ENCODE peak calls at places on chromosomes 5 and 9, in ten cellular contexts. One of them, this sample, is unnamed.

GRCh38 chr5:143106175-143106574 is 297.3 kb downstream of the NR3C1 start:
- DNase-seq in ovary: peak; percentile 35
- DNase-seq in suprapubic skin: no peak
- DNase-seq in K562: peak; percentile 18
- DNase-seq in A549: peak; percentile 40
- DNase-seq in sigmoid colon: no peak
- DNase-seq in GM12878: no peak
- DNase-seq in tibial nerve: peak; percentile 23
- DNase-seq in HepG2: peak; percentile 80
- DNase-seq in stomach: peak; percentile 39
- DNase-seq in this sample: no peak

GRCh38 chr5:13985736-13986418 is 41.4 kb upstream of the DNAH5 start:
- DNase-seq in sigmoid colon: no peak
- DNase-seq in K562: no peak
- DNase-seq in stomach: no peak
- DNase-seq in tibial nerve: no peak
- DNase-seq in HepG2: peak; percentile 42
- DNase-seq in suprapubic skin: no peak
- DNase-seq in A549: peak; percentile 62
- DNase-seq in GM12878: no peak
- DNase-seq in ovary: no peak
- DNase-seq in this sample: no peak

GRCh38 chr5:124394700-124395099 is 351.7 kb downstream of the ZNF608 start:
- DNase-seq in K562: no peak
- DNase-seq in tibial nerve: no peak
- DNase-seq in A549: no peak
- DNase-seq in sigmoid colon: no peak
- DNase-seq in suprapubic skin: no peak
- DNase-seq in ovary: no peak
- DNase-seq in stomach: no peak
- DNase-seq in HepG2: no peak
- DNase-seq in GM12878: no peak
- DNase-seq in this sample: no peak

GRCh38 chr5:2432070-2432920 is 319.2 kb downstream of the IRX2 start:
- DNase-seq in GM12878: no peak
- DNase-seq in ovary: no peak
- DNase-seq in A549: no peak
- DNase-seq in suprapubic skin: no peak
- DNase-seq in sigmoid colon: no peak
- DNase-seq in tibial nerve: no peak
- DNase-seq in HepG2: no peak
- DNase-seq in stomach: no peak
- DNase-seq in K562: no peak
- DNase-seq in this sample: no peak

GRCh38 chr5:41334758-41335157 is 121.4 kb upstream of the C6 start:
- DNase-seq in tibial nerve: no peak
- DNase-seq in suprapubic skin: no peak
- DNase-seq in sigmoid colon: peak; percentile 65
- DNase-seq in stomach: no peak
- DNase-seq in ovary: peak; percentile 28
- DNase-seq in HepG2: no peak
- DNase-seq in A549: no peak
- DNase-seq in K562: no peak
- DNase-seq in GM12878: no peak
- DNase-seq in this sample: no peak

GRCh38 chr9:131739988-131740648 is at the start of gene RAPGEF1:
- DNase-seq in suprapubic skin: no peak
- DNase-seq in ovary: peak; percentile 78
- DNase-seq in K562: peak; percentile 75
- DNase-seq in GM12878: no peak
- DNase-seq in stomach: peak; percentile 78
- DNase-seq in sigmoid colon: peak; percentile 84
- DNase-seq in HepG2: no peak
- DNase-seq in tibial nerve: peak; percentile 46
- DNase-seq in A549: no peak
- DNase-seq in this sample: peak; percentile 98

GRCh38 chr9:97852399-97853055 is 499 bp upstream of the FOXE1 start:
- DNase-seq in stomach: no peak
- DNase-seq in K562: no peak
- DNase-seq in A549: no peak
- DNase-seq in sigmoid colon: no peak
- DNase-seq in HepG2: no peak
- DNase-seq in suprapubic skin: no peak
- DNase-seq in ovary: no peak
- DNase-seq in GM12878: no peak
- DNase-seq in tibial nerve: no peak
- DNase-seq in this sample: no peak

GRCh38 chr5:7856855-7857254 is 5.9 kb upstream of the CFAP90 start:
- DNase-seq in stomach: no peak
- DNase-seq in HepG2: peak; percentile 38
- DNase-seq in K562: peak; percentile 67
- DNase-seq in tibial nerve: no peak
- DNase-seq in suprapubic skin: no peak
- DNase-seq in A549: no peak
- DNase-seq in ovary: no peak
- DNase-seq in GM12878: no peak
- DNase-seq in sigmoid colon: no peak
- DNase-seq in this sample: no peak

GRCh38 chr9:20528253-20528652 is 94.0 kb downstream of the MLLT3 start:
- DNase-seq in A549: no peak
- DNase-seq in sigmoid colon: no peak
- DNase-seq in GM12878: no peak
- DNase-seq in ovary: no peak
- DNase-seq in K562: no peak
- DNase-seq in HepG2: no peak
- DNase-seq in tibial nerve: no peak
- DNase-seq in stomach: no peak
- DNase-seq in suprapubic skin: no peak
- DNase-seq in this sample: no peak

GRCh38 chr5:174750720-174751119 is 26.3 kb downstream of the MSX2 start:
- DNase-seq in HepG2: no peak
- DNase-seq in GM12878: no peak
- DNase-seq in tibial nerve: no peak
- DNase-seq in suprapubic skin: no peak
- DNase-seq in K562: no peak
- DNase-seq in sigmoid colon: no peak
- DNase-seq in ovary: no peak
- DNase-seq in stomach: no peak
- DNase-seq in A549: no peak
- DNase-seq in this sample: no peak

GRCh38 chr9:14030350-14030823 is 283.6 kb downstream of the NFIB start:
- DNase-seq in stomach: no peak
- DNase-seq in K562: peak; percentile 35
- DNase-seq in tibial nerve: peak; percentile 20
- DNase-seq in suprapubic skin: no peak
- DNase-seq in HepG2: no peak
- DNase-seq in A549: no peak
- DNase-seq in GM12878: no peak
- DNase-seq in ovary: no peak
- DNase-seq in sigmoid colon: no peak
- DNase-seq in this sample: no peak

GRCh38 chr9:135608294-135608998 is 30.9 kb downstream of the GLT6D1 start:
- DNase-seq in sigmoid colon: peak; percentile 47
- DNase-seq in ovary: no peak
- DNase-seq in GM12878: no peak
- DNase-seq in suprapubic skin: peak; percentile 68
- DNase-seq in HepG2: no peak
- DNase-seq in K562: no peak
- DNase-seq in tibial nerve: no peak
- DNase-seq in A549: no peak
- DNase-seq in stomach: peak; percentile 22
- DNase-seq in this sample: peak; percentile 69

GRCh38 chr5:129079496-129079895 is 15.1 kb upstream of the ISOC1 start:
- DNase-seq in GM12878: no peak
- DNase-seq in tibial nerve: no peak
- DNase-seq in HepG2: no peak
- DNase-seq in ovary: no peak
- DNase-seq in stomach: no peak
- DNase-seq in A549: no peak
- DNase-seq in sigmoid colon: no peak
- DNase-seq in suprapubic skin: no peak
- DNase-seq in K562: no peak
- DNase-seq in this sample: no peak

GRCh38 chr9:121267689-121268597 is at the start of gene GSN:
- DNase-seq in stomach: peak; percentile 88
- DNase-seq in sigmoid colon: peak; percentile 94
- DNase-seq in ovary: peak; percentile 89
- DNase-seq in tibial nerve: peak; percentile 75
- DNase-seq in K562: peak; percentile 81
- DNase-seq in A549: peak; percentile 69
- DNase-seq in HepG2: peak; percentile 47
- DNase-seq in suprapubic skin: peak; percentile 88
- DNase-seq in GM12878: no peak
- DNase-seq in this sample: peak; percentile 97

GRCh38 chr5:120358949-120359348 is 105.2 kb upstream of the PRR16 start:
- DNase-seq in HepG2: no peak
- DNase-seq in stomach: no peak
- DNase-seq in GM12878: no peak
- DNase-seq in tibial nerve: no peak
- DNase-seq in A549: no peak
- DNase-seq in suprapubic skin: no peak
- DNase-seq in ovary: no peak
- DNase-seq in K562: peak; percentile 47
- DNase-seq in sigmoid colon: no peak
- DNase-seq in this sample: no peak

GRCh38 chr5:130871346-130872086 is 293.5 kb downstream of the HINT1 start:
- DNase-seq in HepG2: peak; percentile 20
- DNase-seq in sigmoid colon: no peak
- DNase-seq in K562: peak; percentile 48
- DNase-seq in GM12878: no peak
- DNase-seq in ovary: no peak
- DNase-seq in suprapubic skin: no peak
- DNase-seq in tibial nerve: peak; percentile 63
- DNase-seq in stomach: peak; percentile 26
- DNase-seq in A549: peak; percentile 11
- DNase-seq in this sample: no peak
- H3K27ac ChIP-seq in HepG2: no peak overlapping the region
- H3K27ac ChIP-seq in sigmoid colon: no peak overlapping the region
- H3K27ac ChIP-seq in K562: no peak overlapping the region
- H3K27ac ChIP-seq in GM12878: no peak overlapping the region
- H3K27ac ChIP-seq in ovary: no peak overlapping the region
- H3K27ac ChIP-seq in suprapubic skin: no peak overlapping the region
- H3K27ac ChIP-seq in tibial nerve: peak overlapping the region; percentile 50
- H3K27ac ChIP-seq in stomach: no peak overlapping the region
- H3K27ac ChIP-seq in A549: no peak overlapping the region
- H3K27ac ChIP-seq in this sample: no peak overlapping the region

GRCh38 chr9:128420060-128420650 is 502 bp upstream of the CERCAM start:
- DNase-seq in suprapubic skin: no peak
- DNase-seq in K562: peak; percentile 88
- DNase-seq in HepG2: peak; percentile 39
- DNase-seq in ovary: peak; percentile 77
- DNase-seq in A549: peak; percentile 71
- DNase-seq in tibial nerve: peak; percentile 54
- DNase-seq in GM12878: no peak
- DNase-seq in sigmoid colon: peak; percentile 87
- DNase-seq in stomach: peak; percentile 74
- DNase-seq in this sample: peak; percentile 96
- TF ChIP-seq EP300 in suprapubic skin: no peak
- TF ChIP-seq EP300 in K562: no peak
- TF ChIP-seq EP300 in HepG2: no peak
- TF ChIP-seq EP300 in ovary: no peak
- TF ChIP-seq EP300 in A549: no peak
- TF ChIP-seq EP300 in tibial nerve: no peak
- TF ChIP-seq EP300 in GM12878: no peak
- TF ChIP-seq EP300 in sigmoid colon: no peak
- TF ChIP-seq EP300 in stomach: no peak
- TF ChIP-seq EP300 in this sample: no peak

GRCh38 chr5:16930487-16930886 is 5.6 kb downstream of the MYO10 start:
- DNase-seq in sigmoid colon: no peak
- DNase-seq in tibial nerve: no peak
- DNase-seq in GM12878: no peak
- DNase-seq in K562: no peak
- DNase-seq in HepG2: no peak
- DNase-seq in stomach: no peak
- DNase-seq in ovary: no peak
- DNase-seq in A549: no peak
- DNase-seq in suprapubic skin: no peak
- DNase-seq in this sample: no peak

GRCh38 chr5:16931334-16932110 is 4.6 kb downstream of the MYO10 start:
- DNase-seq in stomach: peak; percentile 84
- DNase-seq in K562: no peak
- DNase-seq in sigmoid colon: no peak
- DNase-seq in tibial nerve: no peak
- DNase-seq in HepG2: no peak
- DNase-seq in suprapubic skin: no peak
- DNase-seq in ovary: no peak
- DNase-seq in GM12878: no peak
- DNase-seq in A549: no peak
- DNase-seq in this sample: peak; percentile 88

GRCh38 chr5:16933337-16933736 is 2.8 kb downstream of the MYO10 start:
- DNase-seq in suprapubic skin: no peak
- DNase-seq in stomach: no peak
- DNase-seq in sigmoid colon: no peak
- DNase-seq in K562: no peak
- DNase-seq in HepG2: no peak
- DNase-seq in ovary: no peak
- DNase-seq in tibial nerve: no peak
- DNase-seq in GM12878: no peak
- DNase-seq in A549: no peak
- DNase-seq in this sample: no peak

GRCh38 chr5:16934123-16934522 is 2.0 kb downstream of the MYO10 start:
- DNase-seq in HepG2: peak; percentile 25
- DNase-seq in stomach: peak; percentile 74
- DNase-seq in sigmoid colon: peak; percentile 69
- DNase-seq in tibial nerve: peak; percentile 49
- DNase-seq in GM12878: no peak
- DNase-seq in ovary: peak; percentile 74
- DNase-seq in A549: peak; percentile 84
- DNase-seq in K562: peak; percentile 53
- DNase-seq in suprapubic skin: no peak
- DNase-seq in this sample: peak; percentile 69

GRCh38 chr5:16932401-16932800 is 3.7 kb downstream of the MYO10 start:
- DNase-seq in suprapubic skin: no peak
- DNase-seq in sigmoid colon: no peak
- DNase-seq in A549: no peak
- DNase-seq in K562: no peak
- DNase-seq in GM12878: no peak
- DNase-seq in HepG2: no peak
- DNase-seq in tibial nerve: no peak
- DNase-seq in ovary: no peak
- DNase-seq in stomach: no peak
- DNase-seq in this sample: no peak
- H3K27ac ChIP-seq in suprapubic skin: no peak overlapping the region
- H3K27ac ChIP-seq in sigmoid colon: no peak overlapping the region
- H3K27ac ChIP-seq in A549: peak overlapping the region; percentile 95
- H3K27ac ChIP-seq in K562: no peak overlapping the region
- H3K27ac ChIP-seq in GM12878: no peak overlapping the region
- H3K27ac ChIP-seq in HepG2: no peak overlapping the region
- H3K27ac ChIP-seq in tibial nerve: no peak overlapping the region
- H3K27ac ChIP-seq in ovary: no peak overlapping the region
- H3K27ac ChIP-seq in stomach: peak overlapping the region; percentile 68
- H3K27ac ChIP-seq in this sample: peak overlapping the region; percentile 87

DNA sequence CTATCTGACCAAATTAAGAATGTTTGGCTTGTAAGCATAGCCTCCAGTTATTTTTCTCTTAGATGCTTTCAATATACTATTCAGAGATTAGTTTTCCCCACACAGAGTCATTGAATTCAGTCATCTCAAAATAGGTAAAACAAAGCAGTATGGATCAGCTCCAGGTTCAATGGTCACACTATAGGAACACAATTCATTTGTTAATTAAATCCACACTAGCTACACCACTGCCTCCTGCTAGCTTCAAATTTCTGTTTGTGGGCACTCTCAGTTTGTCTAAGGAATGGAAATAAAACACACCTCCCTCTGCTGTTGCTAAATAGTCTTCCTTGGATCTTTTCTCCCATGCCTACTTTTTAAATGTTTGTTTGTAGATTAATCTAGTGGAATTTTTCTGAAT is 134.7 kb upstream of the TBCA start:
- DNase-seq in GM12878: no peak
- DNase-seq in K562: no peak
- DNase-seq in sigmoid colon: no peak
- DNase-seq in HepG2: no peak
- DNase-seq in A549: no peak
- DNase-seq in stomach: no peak
- DNase-seq in suprapubic skin: no peak
- DNase-seq in tibial nerve: no peak
- DNase-seq in ovary: no peak
- DNase-seq in this sample: no peak
- TF ChIP-seq EP300 in GM12878: no peak
- TF ChIP-seq EP300 in K562: no peak
- TF ChIP-seq EP300 in sigmoid colon: no peak
- TF ChIP-seq EP300 in HepG2: no peak
- TF ChIP-seq EP300 in A549: no peak
- TF ChIP-seq EP300 in stomach: no peak
- TF ChIP-seq EP300 in suprapubic skin: no peak
- TF ChIP-seq EP300 in tibial nerve: no peak
- TF ChIP-seq EP300 in ovary: no peak
- TF ChIP-seq EP300 in this sample: no peak